ENCODE peak calls at places on chromosomes 1 and 21, in five cellular contexts. W is NT2/D1, N is left ventricle myocardium inferior, J is lung, M is body of pancreas. P is an unnamed sample.

GRCh38 chr21:20998456-20998789 is 214 bp downstream of the NCAM2 start:
- DNase-seq in W (no peak), J (no peak), N (no peak), M (no peak), P (no peak)

GRCh38 chr1:186864296-186864695 is 35.5 kb downstream of the PLA2G4A start:
- DNase-seq in N (no peak), M (no peak), W (no peak), J (no peak), P (no peak)

GRCh38 chr1:61708953-61709907 is 15.7 kb downstream of the TM2D1 start:
- DNase-seq in W (no peak), N (no peak), M (no peak), J (no peak), P (no peak)

GRCh38 chr1:42163536-42164503 is 725 bp downstream of the GUCA2A start:
- DNase-seq in M (no peak), W (no peak), J (no peak), N (no peak), P (no peak)

GRCh38 chr21:29613021-29613420 is 314.3 kb downstream of the BACH1 start:
- DNase-seq in W (no peak), N (no peak), M (no peak), J (no peak), P (no peak)

GRCh38 chr1:43776043-43776761 is 68.9 kb downstream of the ST3GAL3 start:
- DNase-seq in J (no peak), N (no peak), M (no peak), W (no peak), P (no peak)

GRCh38 chr1:9078035-9078948 is 8.9 kb upstream of the SLC2A5 start:
- DNase-seq in W (no peak), N (no peak), M (peak), J (no peak), P (peak)

GRCh38 chr1:12153181-12153785 is 13.5 kb upstream of the TNFRSF1B start:
- DNase-seq in M (no peak), J (peak), N (no peak), W (no peak), P (peak)

GRCh38 chr1:208120426-208120790 is 123.8 kb downstream of the PLXNA2 start:
- DNase-seq in J (no peak), W (no peak), M (no peak), N (no peak), P (no peak)

GRCh38 chr1:84406209-84406917 is 8.1 kb downstream of the DNASE2B start:
- DNase-seq in W (no peak), J (no peak), M (no peak), N (no peak), P (no peak)

DNA sequence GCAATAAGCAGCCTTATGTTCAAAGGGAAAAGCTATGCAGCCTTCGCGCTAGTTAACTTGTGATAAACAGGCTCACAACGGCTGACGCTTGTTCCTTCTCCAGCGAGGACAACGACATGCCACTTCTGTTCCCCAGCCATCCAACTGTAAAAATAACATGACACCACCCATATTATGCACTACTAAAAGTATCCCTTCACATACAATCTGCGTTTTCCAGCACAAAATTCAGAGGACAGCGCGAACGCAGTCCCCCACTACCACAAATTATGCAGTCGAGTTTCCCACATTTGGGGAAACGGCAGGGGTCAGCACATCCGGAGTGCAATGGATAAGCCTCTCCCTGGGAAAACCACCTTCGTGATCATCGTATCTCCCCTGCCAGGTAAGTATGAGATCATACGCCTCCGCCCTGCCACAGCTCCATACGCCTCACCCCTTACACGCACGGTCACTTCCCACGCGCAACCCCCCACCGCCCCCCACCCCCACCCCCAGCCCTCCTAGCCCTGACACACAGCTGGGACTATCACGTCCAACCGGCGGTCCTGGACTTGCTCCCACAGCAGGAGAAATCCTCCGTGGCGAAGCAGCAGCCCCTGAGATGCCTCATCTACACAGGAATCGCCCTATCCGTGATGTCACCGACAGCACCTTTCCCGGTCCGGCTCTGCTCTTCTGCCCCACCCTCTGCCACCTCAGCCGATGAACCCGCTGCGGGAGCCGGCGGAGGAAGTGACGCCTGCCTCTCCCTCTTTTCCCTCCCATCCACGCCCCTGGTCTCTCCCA is 120.8 kb downstream of the PPIAL4G start:
- DNase-seq in N (no peak), W (no peak), M (peak), J (no peak), P (peak)
- H3K4me3 ChIP-seq in N (peak), W (no peak), M (no peak), J (no peak), P (peak)

DNA sequence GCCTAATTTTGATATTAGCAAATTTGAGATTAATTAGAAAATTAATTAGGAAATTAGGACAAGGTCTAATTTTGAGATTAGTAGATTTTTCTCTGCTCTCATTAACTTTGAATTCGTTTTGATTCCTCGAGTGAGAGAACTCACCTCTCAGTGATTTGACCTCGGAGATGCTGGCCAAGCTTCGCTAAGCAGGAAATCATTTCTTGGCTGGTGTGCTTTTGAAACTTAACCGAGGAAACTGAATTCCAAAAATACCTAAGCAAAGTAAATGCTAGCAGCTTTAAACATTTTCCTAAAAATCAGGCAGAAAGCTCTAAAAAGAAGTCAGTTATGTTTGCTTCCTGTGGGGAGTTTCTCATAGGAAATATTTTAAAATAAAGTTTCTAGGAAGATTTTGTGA is 34.9 kb downstream of the CDC14A start:
- DNase-seq in N (no peak), W (no peak), M (no peak), J (no peak), P (no peak)
- H3K4me3 ChIP-seq in N (peak), W (no peak), M (no peak), J (no peak), P (peak)

GRCh38 chr1:221691320-221691719 is 50.6 kb downstream of the DUSP10 start:
- DNase-seq in M (no peak), W (no peak), J (no peak), N (no peak), P (peak)

GRCh38 chr1:221692643-221693042 is 49.2 kb downstream of the DUSP10 start:
- DNase-seq in J (no peak), W (no peak), M (no peak), N (no peak), P (no peak)

GRCh38 chr1:221687731-221688487 is 54.0 kb downstream of the DUSP10 start:
- DNase-seq in N (no peak), M (no peak), W (no peak), J (no peak), P (no peak)

GRCh38 chr1:221688488-221688843 is 53.4 kb downstream of the DUSP10 start:
- DNase-seq in W (no peak), J (no peak), M (no peak), N (no peak), P (no peak)

DNA sequence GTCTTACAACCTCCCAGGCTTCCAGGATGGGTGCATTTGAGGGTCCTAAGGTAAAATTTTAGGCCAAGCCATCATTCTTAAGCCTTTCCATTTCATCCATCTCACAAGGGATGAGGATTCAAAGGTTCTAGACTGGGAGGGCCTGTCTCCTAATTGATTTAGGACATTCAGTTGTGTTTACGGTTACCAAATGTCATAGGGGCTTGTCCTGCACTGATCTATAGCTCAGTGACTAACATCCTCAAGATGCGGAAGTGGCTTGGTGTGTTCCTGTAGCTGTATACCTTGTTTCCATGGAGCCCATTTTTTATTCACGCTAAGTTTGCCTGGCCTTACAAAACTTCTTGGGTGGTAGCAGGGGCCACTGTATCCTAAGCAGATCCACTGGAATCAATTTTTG is 52.8 kb downstream of the DUSP10 start:
- DNase-seq in N (no peak), J (no peak), W (no peak), M (no peak), P (peak)
- H3K4me3 ChIP-seq in N (no peak), J (no peak), W (no peak), M (no peak), P (no peak)

DNA sequence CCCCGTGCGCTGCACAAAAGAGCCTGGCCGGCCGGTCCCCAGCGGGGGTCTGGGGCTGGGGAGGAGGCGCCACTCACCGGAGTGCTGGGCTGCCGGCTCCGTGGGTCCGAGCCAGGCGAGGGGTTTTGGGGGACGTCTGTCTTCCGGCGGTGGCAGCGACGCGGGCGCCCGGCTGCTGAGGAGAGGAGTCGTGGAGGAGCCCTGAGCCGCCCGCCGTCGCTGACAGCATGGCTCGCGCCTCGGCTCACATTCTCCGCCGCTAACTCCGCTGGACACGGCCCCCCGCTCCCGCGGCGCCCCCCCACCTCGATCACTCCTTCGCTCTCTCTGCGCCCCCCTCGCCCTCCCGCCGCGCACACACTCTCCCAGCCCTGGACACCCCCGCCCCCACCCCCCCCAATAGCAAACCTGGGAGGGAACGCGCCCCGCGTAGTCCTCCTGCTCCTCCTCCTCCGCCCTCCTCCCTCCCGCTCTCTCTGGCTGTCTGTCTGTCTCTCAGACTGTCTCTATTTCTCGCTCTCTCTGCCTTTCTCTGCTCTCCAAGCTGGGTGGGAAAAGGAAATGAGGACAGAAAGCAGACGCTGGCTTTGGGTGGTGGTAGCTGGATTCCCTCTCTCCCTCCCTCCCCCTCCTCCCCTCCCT is 503 bp downstream of the AHDC1 start:
- DNase-seq in W (no peak), J (no peak), M (peak), N (peak), P (no peak)
- H3K4me3 ChIP-seq in W (peak), J (peak), M (peak), N (peak), P (peak)

GRCh38 chr1:1346501-1346890 is 2.7 kb downstream of the DVL1 start:
- DNase-seq in M (no peak), N (no peak), W (no peak), J (no peak), P (no peak)

GRCh38 chr1:1343811-1344421 is 5.3 kb downstream of the DVL1 start:
- DNase-seq in M (no peak), J (no peak), W (no peak), N (no peak), P (no peak)

GRCh38 chr1:1345860-1346500 is 3.2 kb downstream of the DVL1 start:
- DNase-seq in M (no peak), N (no peak), J (no peak), W (no peak), P (no peak)

GRCh38 chr1:1344672-1345361 is 4.4 kb downstream of the DVL1 start:
- DNase-seq in W (no peak), N (no peak), M (peak), J (no peak), P (no peak)

GRCh38 chr1:1345384-1345783 is 3.8 kb downstream of the DVL1 start:
- DNase-seq in N (no peak), W (no peak), J (no peak), M (no peak), P (no peak)
- H3K4me3 ChIP-seq in N (no peak), W (no peak), J (no peak), M (no peak), P (no peak)

DNA sequence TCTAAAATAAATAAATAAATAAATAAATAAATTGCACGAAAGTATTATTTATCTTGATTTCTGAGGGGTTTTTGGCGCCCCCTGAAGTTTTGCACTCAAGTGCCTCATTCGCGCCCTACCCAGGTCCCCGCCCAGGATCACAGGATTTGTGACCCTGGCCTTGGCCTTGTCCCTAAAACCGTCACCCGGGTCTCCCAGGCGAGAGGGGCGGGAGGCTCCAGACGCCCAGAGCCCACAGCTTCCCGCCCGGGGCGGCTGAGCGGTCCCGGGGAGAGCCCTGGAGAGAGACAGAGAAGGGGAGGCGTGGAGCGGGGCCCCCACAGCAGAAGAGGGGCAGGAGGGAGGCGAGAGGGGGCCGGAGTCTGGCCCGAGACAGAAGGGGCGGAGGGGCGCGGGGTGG is 91.8 kb upstream of the CASZ1 start:
- DNase-seq in M (no peak), J (no peak), W (no peak), N (no peak), P (no peak)
- H3K4me3 ChIP-seq in M (no peak), J (no peak), W (no peak), N (peak), P (no peak)

GRCh38 chr1:164731161-164731747 is 172.3 kb downstream of the PBX1 start:
- DNase-seq in W (no peak), M (no peak), N (no peak), J (no peak), P (no peak)

GRCh38 chr1:164735315-164736052 is 176.5 kb downstream of the PBX1 start:
- DNase-seq in N (no peak), W (no peak), J (no peak), M (no peak), P (no peak)

GRCh38 chr1:164728719-164729118 is 169.7 kb downstream of the PBX1 start:
- DNase-seq in N (no peak), W (no peak), J (no peak), M (no peak), P (no peak)

GRCh38 chr1:164733070-164733469 is 174.1 kb downstream of the PBX1 start:
- DNase-seq in W (peak), J (no peak), N (no peak), M (no peak), P (no peak)

GRCh38 chr1:164733734-164734133 is 174.8 kb downstream of the PBX1 start:
- DNase-seq in J (no peak), M (no peak), W (no peak), N (no peak), P (no peak)
- H3K4me3 ChIP-seq in J (no peak), M (no peak), W (no peak), N (no peak), P (no peak)

DNA sequence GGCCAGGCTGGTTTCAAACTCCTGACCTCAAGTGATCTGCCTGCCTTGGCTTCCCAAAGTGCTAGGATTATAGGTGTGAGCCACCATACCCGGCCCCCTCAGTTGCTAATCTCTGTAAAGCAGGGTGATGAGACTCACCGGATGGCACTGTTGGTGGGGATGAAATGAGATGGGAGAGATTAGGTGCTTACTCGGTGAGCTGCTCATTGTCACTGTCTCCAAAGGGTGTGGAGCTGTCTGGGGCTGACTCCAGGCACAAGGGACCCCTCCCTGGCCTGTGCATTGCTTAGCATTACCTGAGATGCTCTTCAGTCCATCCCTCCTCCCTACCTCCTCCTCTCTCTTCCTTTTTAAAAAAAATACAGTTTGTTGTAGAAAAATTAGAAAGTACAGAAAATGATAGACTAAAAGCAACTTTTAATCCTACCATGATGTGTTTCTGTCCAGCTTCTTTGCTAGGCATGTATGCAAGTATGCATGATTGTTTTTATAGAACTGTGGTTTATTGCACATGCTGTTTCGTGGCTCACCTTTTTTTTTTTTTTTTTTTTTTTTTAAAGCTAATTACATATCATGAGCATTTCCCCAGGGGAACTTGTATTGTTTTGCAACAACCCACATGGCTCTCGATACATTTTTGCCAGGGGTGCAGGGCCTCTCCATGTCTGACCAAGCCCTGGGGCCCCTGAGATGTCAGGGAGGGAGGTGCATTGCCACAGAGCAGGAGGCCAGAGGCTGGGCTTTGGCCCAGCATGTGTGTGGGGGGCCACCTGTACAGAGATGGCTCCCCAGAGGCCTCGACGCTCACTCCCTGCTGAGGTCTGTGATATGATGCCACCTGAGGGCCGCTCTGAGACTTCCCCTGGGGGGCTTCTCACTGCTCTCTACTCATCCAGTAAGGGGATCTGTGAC is 55.4 kb downstream of the ARHGEF10L start:
- DNase-seq in W (no peak), M (no peak), J (no peak), N (no peak), P (no peak)
- H3K4me3 ChIP-seq in W (no peak), M (no peak), J (no peak), N (no peak), P (no peak)

GRCh38 chr21:41124626-41125240 is 43.2 kb upstream of the BACE2 start:
- DNase-seq in W (no peak), M (no peak), J (no peak), N (no peak), P (no peak)
- H3K4me3 ChIP-seq in W (no peak), M (no peak), J (no peak), N (no peak), P (no peak)